ENCODE peak calls at places on chromosomes 3 and 15, in four cellular contexts. I is A549, T is sigmoid colon, K is mesendoderm. U is an unnamed sample.

GRCh38 chr3:156579427-156579851 is 24.5 kb upstream of the SSR3 start:
- DNase-seq in I (no peak), T (no peak), K (no peak), U (no peak)

GRCh38 chr3:73045391-73045790 is 16.1 kb upstream of the EBLN2 start:
- DNase-seq in K (no peak), T (no peak), I (no peak), U (no peak)

GRCh38 chr3:95775486-95776094 is 1038.8 kb upstream of the EPHA6 start:
- DNase-seq in K (peak; percentile 16), T (no peak), I (no peak), U (no peak)

GRCh38 chr3:13645791-13646637 is 97.1 kb downstream of the FBLN2 start:
- DNase-seq in K (no peak), T (no peak), I (no peak), U (no peak)

GRCh38 chr3:139327861-139328260 is 16.0 kb upstream of the MRPS22 start:
- DNase-seq in I (no peak), K (no peak), T (no peak), U (no peak)

GRCh38 chr3:188874576-188874975 is 297.2 kb upstream of the TPRG1 start:
- DNase-seq in T (no peak), K (no peak), I (no peak), U (no peak)

GRCh38 chr3:170189396-170190256 is 8.1 kb upstream of the PHC3 start:
- DNase-seq in K (peak; percentile 54), T (no peak), I (no peak), U (no peak)

GRCh38 chr3:43790476-43790875 is 99.7 kb downstream of the ABHD5 start:
- DNase-seq in K (no peak), I (no peak), T (no peak), U (no peak)

GRCh38 chr15:58839485-58839884 is 68.4 kb downstream of the MINDY2 start:
- DNase-seq in K (peak; percentile 23), I (peak; percentile 33), T (no peak), U (no peak)

GRCh38 chr3:29286841-29287240 is 6.0 kb downstream of the RBMS3 start:
- DNase-seq in T (no peak), K (no peak), I (no peak), U (no peak)

GRCh38 chr15:44729394-44729913 is 6.9 kb upstream of the TRIM69 start:
- DNase-seq in T (no peak), K (no peak), I (no peak), U (peak; percentile 75)

GRCh38 chr15:76978522-76979330 is 16.2 kb upstream of the PSTPIP1 start:
- DNase-seq in K (no peak), T (no peak), I (no peak), U (no peak)

GRCh38 chr15:98525625-98526024 is 122.7 kb upstream of the IGF1R start:
- DNase-seq in T (peak; percentile 71), I (no peak), K (no peak), U (no peak)

GRCh38 chr15:60685346-60685937 is 206.5 kb upstream of the ICE2 start:
- DNase-seq in K (no peak), T (no peak), I (no peak), U (no peak)

GRCh38 chr3:50617096-50617791 is at the start of gene MAPKAPK3:
- DNase-seq in K (no peak), T (peak; percentile 82), I (no peak), U (peak; percentile 87)

GRCh38 chr15:57322602-57323250 is 53.6 kb upstream of the CGNL1 start:
- DNase-seq in T (no peak), I (no peak), K (no peak), U (no peak)

GRCh38 chr3:194756460-194757355 is 71.0 kb downstream of the FAM43A start:
- DNase-seq in K (no peak), T (peak; percentile 81), I (no peak), U (no peak)

DNA sequence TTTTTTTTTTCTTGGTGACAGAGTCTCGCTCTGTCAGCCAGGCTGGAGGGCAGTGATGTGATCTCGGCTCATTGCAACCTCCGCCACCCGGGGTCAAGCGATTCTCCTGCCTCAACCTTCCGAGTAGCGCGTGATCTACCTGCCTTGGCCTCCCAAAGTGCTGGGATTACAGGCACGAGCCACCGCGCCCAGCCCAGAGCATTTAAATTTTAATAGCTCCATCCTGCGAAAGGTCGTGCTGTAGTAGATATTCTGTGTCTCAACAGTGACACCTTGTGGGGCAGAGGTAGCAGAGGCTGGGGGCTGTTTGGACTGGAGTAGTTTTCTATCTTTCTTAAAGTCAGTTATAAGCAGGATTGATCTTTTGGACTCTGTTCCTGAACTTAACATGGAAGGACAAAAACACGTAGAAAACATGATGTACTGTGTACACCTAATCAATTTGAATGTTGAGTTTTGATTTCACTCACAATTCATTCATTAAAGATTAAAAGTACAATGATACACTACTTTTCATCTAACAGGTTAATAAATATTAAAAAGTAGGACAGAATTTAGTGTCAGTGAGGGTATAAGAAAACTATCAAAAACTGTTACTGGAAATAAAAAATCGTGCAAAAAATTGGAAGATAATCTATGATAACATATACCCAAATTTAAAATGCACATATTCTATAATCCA is 11.0 kb upstream of the PDCD6IP start:
- DNase-seq in T (peak; percentile 73), K (peak; percentile 87), I (peak; percentile 74), U (peak; percentile 68)
- H3K4me3 ChIP-seq in T (peak overlapping the region; percentile 21), K (no peak overlapping the region), I (peak overlapping the region; percentile 35), U (peak overlapping the region; percentile 17)

GRCh38 chr3:126465928-126466564 is 9.6 kb downstream of the ZXDC start:
- DNase-seq in I (no peak), T (peak; percentile 66), K (no peak), U (peak; percentile 85)

GRCh38 chr3:126464494-126464893 is 11.2 kb downstream of the ZXDC start:
- DNase-seq in K (no peak), I (no peak), T (peak; percentile 28), U (no peak)

GRCh38 chr3:126464997-126465396 is 10.7 kb downstream of the ZXDC start:
- DNase-seq in K (no peak), T (peak; percentile 36), I (no peak), U (peak; percentile 51)

GRCh38 chr3:126463521-126463920 is 12.2 kb downstream of the ZXDC start:
- DNase-seq in T (no peak), K (no peak), I (no peak), U (no peak)

DNA sequence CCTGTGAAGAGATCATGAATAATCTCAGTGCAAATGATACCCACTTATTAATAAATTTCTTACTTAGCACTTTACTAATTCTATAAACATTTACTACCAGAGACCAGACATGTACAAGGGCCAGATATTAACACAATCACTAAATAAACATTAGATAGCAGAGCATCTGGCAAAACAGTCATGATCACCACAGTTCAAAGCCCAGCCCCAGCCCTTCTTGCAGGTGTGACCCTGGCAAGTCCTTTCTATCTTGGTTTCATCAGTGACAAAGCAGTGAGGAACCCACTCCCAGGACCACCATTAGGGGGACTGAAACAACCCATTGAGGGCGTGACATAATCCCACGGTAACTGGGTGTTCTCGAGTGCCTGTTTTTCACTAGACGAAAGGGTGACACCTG is 11.6 kb downstream of the ZXDC start:
- DNase-seq in K (no peak), T (peak; percentile 25), I (no peak), U (no peak)
- H3K27ac ChIP-seq in K (no peak overlapping the region), T (no peak overlapping the region), I (no peak overlapping the region), U (no peak overlapping the region)

GRCh38 chr3:23459915-23460546 is 256.9 kb downstream of the UBE2E2 start:
- DNase-seq in T (no peak), K (no peak), I (no peak), U (no peak)

GRCh38 chr3:23457697-23458096 is 254.6 kb downstream of the UBE2E2 start:
- DNase-seq in I (no peak), K (no peak), T (no peak), U (no peak)

GRCh38 chr3:23455775-23456174 is 252.6 kb downstream of the UBE2E2 start:
- DNase-seq in K (no peak), T (no peak), I (peak; percentile 14), U (no peak)

GRCh38 chr3:23461069-23461468 is 257.9 kb downstream of the UBE2E2 start:
- DNase-seq in T (no peak), I (no peak), K (no peak), U (no peak)

DNA sequence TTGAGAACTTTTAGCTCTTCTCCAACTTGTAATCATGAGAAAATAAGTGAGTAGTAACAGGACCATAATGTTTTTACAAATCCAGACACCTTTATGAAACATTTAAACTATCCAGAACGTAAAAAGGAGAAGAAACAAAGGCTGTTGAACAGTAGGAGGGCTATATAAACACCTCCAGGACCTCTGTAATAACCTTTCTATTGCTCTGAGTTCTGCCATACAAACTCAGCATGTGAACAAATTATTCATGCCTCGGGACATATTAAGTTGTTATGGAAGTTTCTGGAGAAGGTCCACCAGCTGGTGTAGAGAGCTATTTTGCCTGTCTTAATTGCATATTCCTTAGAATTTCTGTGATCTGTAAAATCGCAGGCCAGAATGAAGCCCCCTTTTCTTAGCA is 256.3 kb downstream of the UBE2E2 start:
- DNase-seq in I (no peak), K (no peak), T (no peak), U (no peak)
- H3K4me3 ChIP-seq in I (no peak overlapping the region), K (no peak overlapping the region), T (no peak overlapping the region), U (no peak overlapping the region)

DNA sequence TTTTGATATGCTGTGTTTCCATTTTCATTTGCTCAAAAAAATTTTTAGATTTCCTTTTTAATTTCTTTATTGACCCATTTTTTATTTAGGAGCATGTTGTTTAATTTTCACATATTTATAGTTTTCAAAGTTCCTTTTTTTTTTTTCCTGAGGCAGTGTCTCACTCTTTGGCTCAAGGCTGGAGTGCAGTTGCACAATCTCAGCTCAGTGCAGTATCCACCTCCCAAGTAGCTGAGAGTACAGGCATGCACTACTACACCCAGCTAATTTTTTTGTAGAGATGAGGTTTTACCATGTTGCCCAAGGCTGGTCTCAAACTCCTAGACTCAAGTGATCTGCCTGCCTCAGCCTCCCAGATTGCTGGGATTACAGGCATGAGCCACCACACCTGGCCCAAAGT is 36.2 kb downstream of the PFN2 start:
- DNase-seq in T (peak; percentile 75), K (no peak), I (no peak), U (no peak)
- H3K27ac ChIP-seq in T (peak overlapping the region; percentile 44), K (no peak overlapping the region), I (no peak overlapping the region), U (peak overlapping the region; percentile 7)

DNA sequence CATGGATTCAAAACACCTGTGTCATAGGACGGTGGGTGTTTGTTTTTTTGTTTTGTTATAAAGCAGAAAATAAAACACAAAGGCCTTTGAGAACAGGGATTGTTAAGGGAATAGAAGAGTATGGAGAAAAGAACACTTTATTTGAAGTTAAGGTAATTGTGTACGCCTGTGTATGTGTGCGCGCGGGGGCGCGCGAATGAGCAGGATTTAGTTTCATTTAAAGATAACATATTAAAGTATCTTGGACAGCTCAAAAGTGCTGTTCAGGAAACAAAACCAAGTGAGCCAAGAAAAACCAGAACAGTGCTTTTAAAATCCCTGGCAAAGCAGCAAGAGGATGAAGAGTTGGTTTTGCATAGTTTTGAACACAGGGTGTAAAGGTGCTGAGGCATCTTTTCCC is 1.9 kb downstream of the CPNE4 start:
- DNase-seq in K (no peak), T (no peak), I (no peak), U (no peak)
- H3K4me3 ChIP-seq in K (no peak overlapping the region), T (no peak overlapping the region), I (no peak overlapping the region), U (no peak overlapping the region)

DNA sequence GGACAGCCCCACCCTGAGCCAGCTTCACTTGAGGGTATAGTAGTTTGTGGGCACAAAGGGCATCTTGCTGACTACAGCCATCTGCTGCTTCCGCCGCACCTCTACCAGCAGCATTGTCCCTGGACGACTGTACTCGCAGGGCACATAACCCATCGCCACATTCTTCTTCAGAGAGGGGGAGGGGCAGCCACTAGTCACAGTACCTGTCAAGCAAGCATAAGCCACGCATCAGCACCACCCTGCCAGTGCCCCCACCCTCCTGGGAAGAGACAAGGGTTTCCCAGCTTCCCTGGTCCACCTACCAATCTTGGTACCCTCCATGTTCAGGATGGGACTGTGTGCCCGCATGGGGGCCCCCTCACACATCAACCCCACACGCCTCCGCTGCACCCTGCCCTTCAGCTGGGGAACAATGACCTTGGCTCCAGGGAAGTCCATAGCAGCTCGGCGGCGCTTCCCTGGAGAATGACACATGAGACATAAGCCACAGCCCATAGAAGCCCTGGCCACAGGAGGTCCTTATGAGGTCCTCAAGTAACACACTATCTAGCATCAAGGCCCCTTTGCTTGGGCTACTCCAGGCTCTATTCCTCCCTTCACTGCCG is 4.7 kb downstream of the AMT start:
- DNase-seq in I (no peak), K (no peak), T (no peak), U (no peak)
- H3K27ac ChIP-seq in I (no peak overlapping the region), K (no peak overlapping the region), T (no peak overlapping the region), U (peak overlapping the region; percentile 66)